ENCODE peak calls at places on chromosomes 12 and 14, in six cellular contexts. One of them, this sample, is unnamed.

GRCh38 chr12:11344504-11344903 is 34.3 kb upstream of the PRB4 start:
- DNase-seq in left lung: no peak
- DNase-seq in tibial artery: no peak
- DNase-seq in dorsolateral prefrontal cortex: no peak
- DNase-seq in stomach: no peak
- DNase-seq in nephron progenitor cell: no peak
- DNase-seq in this sample: no peak

GRCh38 chr14:104344815-104345214 is 206.4 kb downstream of the KIF26A start:
- DNase-seq in left lung: no peak
- DNase-seq in tibial artery: peak; percentile 16
- DNase-seq in dorsolateral prefrontal cortex: no peak
- DNase-seq in stomach: no peak
- DNase-seq in nephron progenitor cell: no peak
- DNase-seq in this sample: no peak

GRCh38 chr14:89317051-89317691 is 99.9 kb downstream of the FOXN3 start:
- DNase-seq in left lung: no peak
- DNase-seq in tibial artery: no peak
- DNase-seq in dorsolateral prefrontal cortex: no peak
- DNase-seq in stomach: no peak
- DNase-seq in nephron progenitor cell: no peak
- DNase-seq in this sample: no peak

GRCh38 chr12:39581592-39581991 is 38.0 kb downstream of the ABCD2 start:
- DNase-seq in left lung: no peak
- DNase-seq in tibial artery: no peak
- DNase-seq in dorsolateral prefrontal cortex: no peak
- DNase-seq in stomach: no peak
- DNase-seq in nephron progenitor cell: no peak
- DNase-seq in this sample: no peak

GRCh38 chr12:80602455-80602854 is 105.0 kb upstream of the MYF6 start:
- DNase-seq in left lung: no peak
- DNase-seq in tibial artery: no peak
- DNase-seq in dorsolateral prefrontal cortex: no peak
- DNase-seq in stomach: no peak
- DNase-seq in nephron progenitor cell: no peak
- DNase-seq in this sample: no peak

GRCh38 chr12:2374092-2374740 is 321.4 kb downstream of the CACNA1C start:
- DNase-seq in left lung: no peak
- DNase-seq in tibial artery: peak; percentile 63
- DNase-seq in dorsolateral prefrontal cortex: no peak
- DNase-seq in stomach: no peak
- DNase-seq in nephron progenitor cell: no peak
- DNase-seq in this sample: no peak

GRCh38 chr12:19799886-19800602 is 360.8 kb downstream of the AEBP2 start:
- DNase-seq in left lung: no peak
- DNase-seq in tibial artery: no peak
- DNase-seq in dorsolateral prefrontal cortex: no peak
- DNase-seq in stomach: no peak
- DNase-seq in nephron progenitor cell: no peak
- DNase-seq in this sample: no peak

GRCh38 chr12:7608184-7608911 is 57.4 kb downstream of the APOBEC1 start:
- DNase-seq in left lung: no peak
- DNase-seq in tibial artery: no peak
- DNase-seq in dorsolateral prefrontal cortex: no peak
- DNase-seq in stomach: no peak
- DNase-seq in nephron progenitor cell: no peak
- DNase-seq in this sample: no peak

GRCh38 chr12:131971226-131971625 is 21.5 kb downstream of the EP400 start:
- DNase-seq in left lung: no peak
- DNase-seq in tibial artery: no peak
- DNase-seq in dorsolateral prefrontal cortex: no peak
- DNase-seq in stomach: no peak
- DNase-seq in nephron progenitor cell: no peak
- DNase-seq in this sample: no peak

GRCh38 chr12:46555379-46555778 is 182.8 kb upstream of the SLC38A2 start:
- DNase-seq in left lung: no peak
- DNase-seq in tibial artery: no peak
- DNase-seq in dorsolateral prefrontal cortex: no peak
- DNase-seq in stomach: no peak
- DNase-seq in nephron progenitor cell: no peak
- DNase-seq in this sample: no peak

GRCh38 chr14:73740921-73741326 is 26.7 kb upstream of the PNMA1 start:
- DNase-seq in left lung: peak; percentile 85
- DNase-seq in tibial artery: peak; percentile 92
- DNase-seq in dorsolateral prefrontal cortex: no peak
- DNase-seq in stomach: peak; percentile 92
- DNase-seq in nephron progenitor cell: peak; percentile 56
- DNase-seq in this sample: peak; percentile 58

GRCh38 chr12:57452937-57453509 is 2.1 kb upstream of the INHBE start:
- DNase-seq in left lung: peak; percentile 78
- DNase-seq in tibial artery: peak; percentile 86
- DNase-seq in dorsolateral prefrontal cortex: peak; percentile 89
- DNase-seq in stomach: peak; percentile 82
- DNase-seq in nephron progenitor cell: peak; percentile 90
- DNase-seq in this sample: peak; percentile 70

GRCh38 chr12:114638790-114639435 is 45.1 kb downstream of the TBX3 start:
- DNase-seq in left lung: no peak
- DNase-seq in tibial artery: no peak
- DNase-seq in dorsolateral prefrontal cortex: no peak
- DNase-seq in stomach: no peak
- DNase-seq in nephron progenitor cell: no peak
- DNase-seq in this sample: no peak

GRCh38 chr12:77947326-77947725 is 116.6 kb downstream of the NAV3 start:
- DNase-seq in left lung: no peak
- DNase-seq in tibial artery: no peak
- DNase-seq in dorsolateral prefrontal cortex: no peak
- DNase-seq in stomach: no peak
- DNase-seq in nephron progenitor cell: no peak
- DNase-seq in this sample: no peak

GRCh38 chr14:33163109-33163508 is 224.4 kb downstream of the NPAS3 start:
- DNase-seq in left lung: no peak
- DNase-seq in tibial artery: no peak
- DNase-seq in dorsolateral prefrontal cortex: no peak
- DNase-seq in stomach: no peak
- DNase-seq in nephron progenitor cell: no peak
- DNase-seq in this sample: no peak

GRCh38 chr14:92793709-92794546 is at the start of gene GOLGA5:
- DNase-seq in left lung: peak; percentile 98
- DNase-seq in tibial artery: peak; percentile 99
- DNase-seq in dorsolateral prefrontal cortex: peak; percentile 98
- DNase-seq in stomach: peak; percentile 99
- DNase-seq in nephron progenitor cell: peak; percentile 97
- DNase-seq in this sample: peak; percentile 99
- TF ChIP-seq CTCF in left lung: no peak
- TF ChIP-seq CTCF in tibial artery: no peak
- TF ChIP-seq CTCF in dorsolateral prefrontal cortex: peak; percentile 24
- TF ChIP-seq CTCF in stomach: peak; percentile 22
- TF ChIP-seq CTCF in nephron progenitor cell: no peak
- TF ChIP-seq CTCF in this sample: no peak

GRCh38 chr14:68160779-68161546 is 341.4 kb downstream of the RAD51B start:
- DNase-seq in left lung: no peak
- DNase-seq in tibial artery: no peak
- DNase-seq in dorsolateral prefrontal cortex: no peak
- DNase-seq in stomach: no peak
- DNase-seq in nephron progenitor cell: no peak
- DNase-seq in this sample: no peak

GRCh38 chr14:68158640-68159039 is 339.1 kb downstream of the RAD51B start:
- DNase-seq in left lung: no peak
- DNase-seq in tibial artery: no peak
- DNase-seq in dorsolateral prefrontal cortex: no peak
- DNase-seq in stomach: no peak
- DNase-seq in nephron progenitor cell: no peak
- DNase-seq in this sample: no peak

GRCh38 chr14:68157971-68158371 is 338.4 kb downstream of the RAD51B start:
- DNase-seq in left lung: no peak
- DNase-seq in tibial artery: no peak
- DNase-seq in dorsolateral prefrontal cortex: no peak
- DNase-seq in stomach: no peak
- DNase-seq in nephron progenitor cell: no peak
- DNase-seq in this sample: no peak

GRCh38 chr14:68164723-68165122 is 345.1 kb downstream of the RAD51B start:
- DNase-seq in left lung: no peak
- DNase-seq in tibial artery: no peak
- DNase-seq in dorsolateral prefrontal cortex: no peak
- DNase-seq in stomach: no peak
- DNase-seq in nephron progenitor cell: no peak
- DNase-seq in this sample: no peak

DNA sequence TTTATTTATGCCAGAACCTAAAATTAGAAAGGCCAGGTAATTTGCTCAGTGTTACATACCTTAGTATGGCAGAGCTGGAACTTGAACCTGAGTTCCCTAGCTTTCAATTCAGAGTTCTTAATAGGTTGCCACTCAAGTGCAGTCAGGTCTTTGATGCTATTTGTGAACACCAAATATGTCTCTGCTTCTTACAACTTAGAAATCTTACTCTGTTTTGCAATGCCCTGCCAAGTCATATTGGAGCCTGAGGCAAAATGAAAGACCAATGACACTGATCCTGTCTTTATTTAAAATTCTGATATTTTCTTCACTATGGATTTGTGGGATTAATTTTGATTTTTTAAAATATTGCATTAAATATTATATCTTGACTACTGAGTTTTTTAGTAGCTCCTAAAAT is 340.7 kb downstream of the RAD51B start:
- DNase-seq in left lung: no peak
- DNase-seq in tibial artery: no peak
- DNase-seq in dorsolateral prefrontal cortex: no peak
- DNase-seq in stomach: no peak
- DNase-seq in nephron progenitor cell: no peak
- DNase-seq in this sample: no peak
- TF ChIP-seq CTCF in left lung: no peak
- TF ChIP-seq CTCF in tibial artery: no peak
- TF ChIP-seq CTCF in dorsolateral prefrontal cortex: no peak
- TF ChIP-seq CTCF in stomach: no peak
- TF ChIP-seq CTCF in nephron progenitor cell: no peak
- TF ChIP-seq CTCF in this sample: no peak

GRCh38 chr14:102211240-102211639 is 71.5 kb downstream of the WDR20 start:
- DNase-seq in left lung: no peak
- DNase-seq in tibial artery: no peak
- DNase-seq in dorsolateral prefrontal cortex: no peak
- DNase-seq in stomach: no peak
- DNase-seq in nephron progenitor cell: no peak
- DNase-seq in this sample: no peak

GRCh38 chr14:102208741-102209140 is 69.0 kb downstream of the WDR20 start:
- DNase-seq in left lung: no peak
- DNase-seq in tibial artery: peak; percentile 38
- DNase-seq in dorsolateral prefrontal cortex: no peak
- DNase-seq in stomach: no peak
- DNase-seq in nephron progenitor cell: no peak
- DNase-seq in this sample: no peak

GRCh38 chr14:102207831-102208365 is 68.2 kb downstream of the WDR20 start:
- DNase-seq in left lung: no peak
- DNase-seq in tibial artery: no peak
- DNase-seq in dorsolateral prefrontal cortex: no peak
- DNase-seq in stomach: no peak
- DNase-seq in nephron progenitor cell: no peak
- DNase-seq in this sample: no peak

GRCh38 chr14:102210421-102211042 is 70.8 kb downstream of the WDR20 start:
- DNase-seq in left lung: no peak
- DNase-seq in tibial artery: peak; percentile 56
- DNase-seq in dorsolateral prefrontal cortex: no peak
- DNase-seq in stomach: no peak
- DNase-seq in nephron progenitor cell: no peak
- DNase-seq in this sample: no peak

GRCh38 chr14:102209224-102209966 is 69.7 kb downstream of the WDR20 start:
- DNase-seq in left lung: no peak
- DNase-seq in tibial artery: peak; percentile 50
- DNase-seq in dorsolateral prefrontal cortex: peak; percentile 81
- DNase-seq in stomach: no peak
- DNase-seq in nephron progenitor cell: peak; percentile 49
- DNase-seq in this sample: no peak
- TF ChIP-seq CTCF in left lung: no peak
- TF ChIP-seq CTCF in tibial artery: no peak
- TF ChIP-seq CTCF in dorsolateral prefrontal cortex: peak; percentile 35
- TF ChIP-seq CTCF in stomach: no peak
- TF ChIP-seq CTCF in nephron progenitor cell: peak; percentile 32
- TF ChIP-seq CTCF in this sample: peak; percentile 40

GRCh38 chr12:3797649-3798048 is 44.7 kb upstream of the CRACR2A start:
- DNase-seq in left lung: no peak
- DNase-seq in tibial artery: no peak
- DNase-seq in dorsolateral prefrontal cortex: no peak
- DNase-seq in stomach: no peak
- DNase-seq in nephron progenitor cell: no peak
- DNase-seq in this sample: no peak
- TF ChIP-seq CTCF in left lung: no peak
- TF ChIP-seq CTCF in tibial artery: no peak
- TF ChIP-seq CTCF in dorsolateral prefrontal cortex: no peak
- TF ChIP-seq CTCF in stomach: no peak
- TF ChIP-seq CTCF in nephron progenitor cell: no peak
- TF ChIP-seq CTCF in this sample: peak; percentile 56

DNA sequence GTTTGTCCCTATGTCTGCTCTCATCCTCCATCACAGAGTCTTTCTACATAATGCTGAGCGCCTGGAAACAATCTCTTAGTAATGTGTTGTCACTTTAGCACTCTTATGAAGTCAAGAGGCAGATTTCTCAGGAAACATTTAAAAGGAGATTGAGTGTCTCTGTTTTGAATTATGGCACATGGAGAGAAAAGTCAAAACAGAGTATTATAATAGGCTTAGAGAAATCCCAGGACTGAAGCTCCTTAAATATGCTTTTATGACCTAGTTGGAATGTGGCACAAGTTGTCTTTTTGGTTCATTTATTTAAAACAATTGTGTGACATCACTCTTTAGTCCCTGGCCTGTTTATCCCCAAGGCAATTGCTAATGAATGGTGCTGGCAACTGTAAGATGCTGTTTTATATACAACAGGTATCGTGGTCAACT is 117.8 kb upstream of the HIF1A start:
- DNase-seq in left lung: no peak
- DNase-seq in tibial artery: no peak
- DNase-seq in dorsolateral prefrontal cortex: no peak
- DNase-seq in stomach: no peak
- DNase-seq in nephron progenitor cell: no peak
- DNase-seq in this sample: no peak
- TF ChIP-seq CTCF in left lung: no peak
- TF ChIP-seq CTCF in tibial artery: no peak
- TF ChIP-seq CTCF in dorsolateral prefrontal cortex: no peak
- TF ChIP-seq CTCF in stomach: no peak
- TF ChIP-seq CTCF in nephron progenitor cell: no peak
- TF ChIP-seq CTCF in this sample: no peak

This sample was measured in progenitor cell of endocrine pancreas.